ENCODE peak calls at places on chromosomes 4 and X, in five cellular contexts. F, I, P, B and A are unnamed samples. For H3K9me3, the result is how much of the 10 kb centered on the place peaks cover.

GRCh38 chr4:26568446-26568994 is 15.4 kb upstream of the TBC1D19 start:
- DNase-seq in F (no peak), B (no peak), I (no peak), P (no peak), A (no peak)

GRCh38 chr4:173319696-173320095 is 14.5 kb downstream of the HMGB2 start:
- DNase-seq in F (no peak), B (no peak), I (no peak), P (no peak), A (no peak)

GRCh38 chr4:55768291-55768690 is 51.3 kb upstream of the EXOC1L start:
- DNase-seq in F (no peak), P (no peak), B (no peak), I (no peak), A (no peak)

GRCh38 chr4:105709081-105709450 is 482 bp downstream of the GSTCD start:
- DNase-seq in P (peak), F (no peak), B (peak), I (no peak), A (no peak)

GRCh38 chr4:130559268-130559667 is 1463.3 kb downstream of the C4orf33 start:
- DNase-seq in F (no peak), I (no peak), P (no peak), B (no peak), A (no peak)

GRCh38 chrX:137052641-137053235 is 18.9 kb upstream of the GPR101 start:
- DNase-seq in F (no peak), B (no peak), I (no peak), P (no peak), A (no peak)

GRCh38 chr4:118682928-118683327 is 2.3 kb upstream of the METTL14 start:
- DNase-seq in I (no peak), B (no peak), P (no peak), F (no peak), A (no peak)

GRCh38 chr4:128528793-128529553 is 241.4 kb upstream of the PGRMC2 start:
- DNase-seq in F (no peak), I (no peak), B (peak), P (no peak), A (no peak)

GRCh38 chr4:110840221-110840654 is 217.4 kb upstream of the PITX2 start:
- DNase-seq in B (no peak), P (no peak), F (no peak), I (no peak), A (no peak)

GRCh38 chr4:151679247-151679646 is 81.6 kb downstream of the GATB start:
- DNase-seq in P (no peak), F (no peak), B (no peak), I (no peak), A (no peak)

GRCh38 chrX:38893441-38893840 is 92.2 kb downstream of the MID1IP1 start:
- DNase-seq in I (no peak), P (no peak), B (no peak), F (no peak), A (no peak)

GRCh38 chr4:155666701-155667537 is at the start of gene GUCY1A1:
- DNase-seq in P (peak), I (no peak), B (peak), F (peak), A (no peak)

GRCh38 chr4:150889306-150889705 is 125.8 kb downstream of the LRBA start:
- DNase-seq in B (no peak), I (no peak), F (no peak), P (no peak), A (no peak)

GRCh38 chr4:182083681-182084410 is 159.4 kb upstream of the TENM3 start:
- DNase-seq in P (no peak), I (no peak), B (no peak), F (no peak), A (no peak)

GRCh38 chrX:80576267-80576666 is 156.0 kb downstream of the TENT5D start:
- DNase-seq in F (no peak), P (no peak), B (no peak), I (no peak), A (no peak)

GRCh38 chrX:30876367-30876766 is 12.7 kb downstream of the TAB3 start:
- DNase-seq in I (no peak), B (no peak), P (no peak), F (peak), A (no peak)

GRCh38 chrX:48498374-48498809 is 10.4 kb upstream of the PORCN start:
- DNase-seq in P (no peak), I (no peak), B (no peak), F (no peak), A (no peak)

GRCh38 chrX:100768679-100769338 is 36.9 kb upstream of the SYTL4 start:
- DNase-seq in B (peak), I (peak), F (peak), P (peak), A (peak)

DNA sequence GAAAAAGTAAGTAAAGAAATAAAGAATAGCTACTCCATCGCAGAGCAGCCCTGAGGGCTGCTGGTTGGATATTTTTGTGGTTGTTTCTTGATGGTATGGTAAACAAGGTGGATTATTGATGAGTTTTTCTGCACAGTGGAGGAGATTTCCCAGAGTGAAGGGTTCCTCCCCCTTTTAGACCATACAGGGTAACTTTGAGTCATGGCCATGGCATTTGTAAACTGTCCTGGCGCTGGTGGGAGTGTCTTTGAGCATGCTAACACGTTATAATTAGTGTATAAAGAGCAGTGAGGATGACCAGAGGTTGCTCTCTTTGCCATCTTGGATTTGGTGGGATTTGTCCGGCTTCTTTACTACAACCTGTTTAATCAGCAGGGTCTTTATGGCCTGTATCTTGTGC is 128.2 kb downstream of the ASMT start:
- DNase-seq in P (no peak), I (no peak), F (no peak), B (no peak), A (no peak)
- H3K9me3 ChIP-seq in P (under half), I (under half), F (under half), B (under half), A (under half)

DNA sequence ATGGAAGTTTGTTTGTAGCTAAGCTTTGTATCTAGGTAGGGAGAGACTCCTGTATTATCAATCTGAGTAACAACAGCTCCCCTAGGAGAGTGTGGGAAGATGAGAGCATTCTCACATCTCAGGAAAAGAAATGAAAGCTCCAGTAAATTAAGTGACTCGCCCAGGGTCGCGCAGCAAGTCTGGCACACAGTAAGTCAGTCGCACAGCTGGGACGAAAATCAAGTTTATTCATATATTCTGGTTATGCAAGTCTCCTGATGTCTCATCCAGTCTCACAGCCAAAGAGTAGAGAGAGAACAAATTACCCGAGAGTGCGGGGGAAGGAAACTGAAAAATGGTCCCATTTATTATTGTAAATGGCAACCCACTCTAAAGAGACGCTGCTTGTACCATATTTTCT is 216.1 kb downstream of the STK32B start:
- DNase-seq in B (no peak), F (no peak), P (no peak), I (no peak), A (no peak)
- H3K9me3 ChIP-seq in B (under half), F (under half), P (under half), I (under half), A (under half)

DNA sequence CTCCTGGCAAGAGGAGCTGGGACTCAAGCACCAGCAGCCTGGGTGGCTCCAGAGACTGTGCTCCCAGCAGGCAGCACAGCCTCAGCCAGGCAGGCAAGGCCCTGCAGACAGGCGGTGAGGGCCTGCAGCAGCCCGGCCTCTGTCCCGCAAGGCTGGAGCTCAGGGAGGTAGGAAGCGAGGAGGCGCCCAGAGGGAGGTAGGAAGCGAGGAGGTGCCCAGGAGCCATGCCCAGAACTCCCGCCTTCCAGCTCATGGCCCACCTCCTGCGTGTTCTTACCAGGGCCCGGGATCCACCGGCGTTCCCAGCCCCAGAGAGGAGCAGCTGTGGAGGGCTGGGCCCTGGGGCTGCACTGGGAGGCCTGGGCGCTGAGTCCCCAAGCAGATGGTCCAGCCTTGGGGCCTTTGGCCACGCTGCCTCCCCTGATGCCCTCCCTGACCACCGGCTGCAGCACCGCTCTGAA is 133.1 kb downstream of the HMX1 start:
- DNase-seq in B (no peak), P (no peak), F (no peak), I (no peak), A (no peak)
- H3K9me3 ChIP-seq in B (under half), P (under half), F (under half), I (under half), A (under half)

GRCh38 chrX:74865725-74866124 is 59.5 kb downstream of the NEXMIF start:
- DNase-seq in F (no peak), P (no peak), I (no peak), B (no peak), A (no peak)
- H3K9me3 ChIP-seq in F (under half), P (under half), I (under half), B (half or more), A (under half)

DNA sequence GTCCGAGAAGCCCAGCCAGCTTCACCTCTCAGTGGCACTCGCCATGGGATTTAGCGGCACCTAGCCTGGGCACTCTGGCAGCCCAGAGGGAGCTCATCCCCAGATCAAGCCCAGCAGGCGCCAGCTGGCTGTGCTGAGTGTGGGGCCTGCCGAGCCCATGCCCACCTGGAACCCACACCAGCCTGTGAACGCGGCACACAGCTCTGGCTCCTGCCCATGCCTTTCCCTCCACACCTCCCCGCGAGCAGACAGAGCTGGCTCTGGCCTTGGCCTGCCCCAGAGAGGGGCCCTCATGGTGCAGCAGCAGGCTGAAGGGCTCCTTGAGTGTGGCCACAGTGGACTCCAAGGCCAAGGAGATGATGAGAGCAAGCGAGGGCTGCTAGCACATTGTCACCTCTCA is 38.0 kb upstream of the AADAT start:
- DNase-seq in F (no peak), P (no peak), B (no peak), I (no peak), A (no peak)
- H3K9me3 ChIP-seq in F (under half), P (under half), B (under half), I (under half), A (under half)

GRCh38 chr4:30416547-30416946 is 303.6 kb upstream of the PCDH7 start:
- DNase-seq in I (no peak), F (no peak), P (no peak), B (no peak), A (no peak)
- H3K9me3 ChIP-seq in I (under half), F (under half), P (under half), B (half or more), A (under half)